ENCODE peak calls at places on chromosomes 16 and 17, in four cellular contexts. V is heart right ventricle, T is kidney, X is mesothelial cell of epicardium. E is an unnamed sample.

GRCh38 chr16:84839054-84839453 is 19.3 kb downstream of the CRISPLD2 start:
- DNase-seq in V (no peak), X (no peak), T (no peak), E (no peak)

GRCh38 chr17:47275245-47275984 is 21.8 kb downstream of the ITGB3 start:
- DNase-seq in X (peak; percentile 48), T (peak; percentile 93), V (peak; percentile 89), E (peak; percentile 91)

GRCh38 chr17:78408476-78409020 is 30.1 kb downstream of the PGS1 start:
- DNase-seq in X (no peak), T (peak; percentile 59), V (no peak), E (no peak)

GRCh38 chr17:2067559-2067958 is 12.7 kb downstream of the HIC1 start:
- DNase-seq in T (no peak), V (no peak), X (no peak), E (no peak)

GRCh38 chr17:1792495-1793446 is 30.9 kb downstream of the SERPINF1 start:
- DNase-seq in V (no peak), X (no peak), T (no peak), E (no peak)

GRCh38 chr17:80374732-80375118 is 40.2 kb upstream of the ENDOV start:
- DNase-seq in X (no peak), T (no peak), V (no peak), E (no peak)

GRCh38 chr17:37488009-37488604 is 1.6 kb upstream of the DUSP14 start:
- DNase-seq in T (no peak), V (peak; percentile 38), X (no peak), E (peak; percentile 94)

GRCh38 chr16:85202631-85203461 is 90.6 kb upstream of the CIBAR2 start:
- DNase-seq in V (peak; percentile 85), X (no peak), T (peak; percentile 93), E (peak; percentile 93)

GRCh38 chr16:84718-85452 is 6.9 kb downstream of the MPG start:
- DNase-seq in T (peak; percentile 93), V (peak; percentile 76), X (no peak), E (peak; percentile 71)

GRCh38 chr16:69481901-69482341 is 57.5 kb downstream of the CYB5B start:
- DNase-seq in V (peak; percentile 89), X (no peak), T (peak; percentile 95), E (peak; percentile 42)

GRCh38 chr17:5912927-5913565 is 157.1 kb upstream of the WSCD1 start:
- DNase-seq in T (no peak), X (no peak), V (no peak), E (no peak)

GRCh38 chr16:46720619-46721018 is 27.5 kb downstream of the MYLK3 start:
- DNase-seq in X (no peak), V (no peak), T (no peak), E (no peak)

GRCh38 chr17:38724337-38724988 is 5.7 kb upstream of the CISD3 start:
- DNase-seq in V (no peak), T (no peak), X (no peak), E (no peak)

GRCh38 chr17:46964315-46965265 is 14.5 kb downstream of the RPRML start:
- DNase-seq in X (no peak), V (no peak), T (peak; percentile 18), E (no peak)

GRCh38 chr17:65629234-65629690 is 67.8 kb upstream of the AXIN2 start:
- DNase-seq in T (no peak), X (no peak), V (no peak), E (no peak)

GRCh38 chr16:56637814-56638750 is at the start of gene MT1A:
- DNase-seq in T (peak; percentile 95), V (peak; percentile 78), X (no peak), E (no peak)

GRCh38 chr16:27273670-27274522 is 5.3 kb upstream of the NSMCE1 start:
- DNase-seq in T (no peak), V (no peak), X (no peak), E (no peak)

GRCh38 chr17:45705123-45706009 is 78.8 kb upstream of the CRHR1 start:
- DNase-seq in V (no peak), T (no peak), X (no peak), E (no peak)

GRCh38 chr17:16922386-16923096 is 49.4 kb downstream of the TNFRSF13B start:
- DNase-seq in X (no peak), T (no peak), V (no peak), E (no peak)
- TF ChIP-seq CTCF in X (no peak), T (no peak), V (no peak), E (no peak)

GRCh38 chr17:40354191-40355122 is 10.1 kb downstream of the GJD3 start:
- DNase-seq in T (peak; percentile 74), X (no peak), V (no peak), E (no peak)
- TF ChIP-seq CTCF in T (no peak), X (no peak), V (no peak), E (no peak)

DNA sequence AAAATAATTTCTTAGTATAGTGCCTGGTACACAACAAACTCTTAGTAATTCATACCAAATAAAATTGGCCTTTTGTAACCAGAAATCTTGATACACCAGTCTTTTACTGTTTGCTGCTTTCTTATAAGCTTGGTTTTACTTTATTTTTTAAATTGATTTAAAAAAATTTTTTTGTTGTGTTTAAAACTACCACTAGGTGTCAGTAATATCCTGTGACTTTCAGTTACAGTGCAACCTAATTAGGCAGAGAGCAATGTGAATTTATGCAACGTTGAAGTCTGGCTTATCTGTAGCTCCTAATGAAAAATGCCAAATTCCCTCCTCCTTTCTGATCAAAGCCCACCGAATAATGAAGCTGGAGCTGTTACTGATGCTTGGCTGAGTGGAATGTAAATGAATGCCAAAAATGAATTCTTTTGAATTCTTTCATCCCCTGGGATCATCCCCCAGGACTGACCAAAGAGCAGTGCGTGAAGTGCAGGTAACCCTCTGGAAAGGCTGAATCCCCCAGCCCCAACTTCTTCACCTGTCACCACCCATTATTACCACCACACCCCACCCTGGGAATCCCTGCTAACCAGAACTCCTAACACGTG is 3.8 kb downstream of the ERCC4 start:
- DNase-seq in T (no peak), V (no peak), X (no peak), E (peak; percentile 49)
- TF ChIP-seq CTCF in T (peak; percentile 36), V (peak; percentile 62), X (peak; percentile 85), E (peak; percentile 34)

DNA sequence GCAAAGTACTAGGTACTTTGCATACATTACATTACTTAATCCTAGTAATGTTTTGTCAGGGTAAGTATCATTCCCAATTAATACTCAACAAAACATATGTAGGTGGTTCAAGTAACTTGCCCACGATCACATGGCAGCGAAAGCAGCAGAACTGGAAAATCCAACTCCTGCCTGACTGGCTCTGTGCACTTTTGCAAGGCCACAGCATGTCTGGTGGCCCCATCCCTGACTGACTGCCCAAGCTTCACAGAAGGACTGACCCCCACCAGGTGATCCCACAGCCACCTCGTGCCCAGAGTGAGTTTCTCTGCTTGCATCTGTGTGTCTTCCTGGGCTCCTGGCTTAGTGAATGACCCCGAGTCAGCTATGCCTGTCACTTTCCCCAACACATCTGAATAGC is 11.4 kb downstream of the CNP start:
- DNase-seq in T (no peak), V (no peak), X (no peak), E (no peak)
- TF ChIP-seq CTCF in T (no peak), V (no peak), X (no peak), E (no peak)

GRCh38 chr17:50157891-50158290 is 7.4 kb upstream of the PPP1R9B start:
- DNase-seq in T (no peak), V (no peak), X (no peak), E (no peak)

GRCh38 chr17:50161911-50162288 is 3.9 kb upstream of the SGCA start:
- DNase-seq in V (no peak), X (no peak), T (peak; percentile 66), E (no peak)

GRCh38 chr17:50162466-50163254 is 3.1 kb upstream of the SGCA start:
- DNase-seq in X (no peak), T (no peak), V (no peak), E (no peak)

GRCh38 chr17:50163846-50164696 is 1.7 kb upstream of the SGCA start:
- DNase-seq in T (peak; percentile 68), X (no peak), V (peak; percentile 67), E (no peak)

GRCh38 chr17:50161023-50161910 is 4.5 kb upstream of the SGCA start:
- DNase-seq in X (peak; percentile 93), V (peak; percentile 93), T (peak; percentile 96), E (peak; percentile 73)
- TF ChIP-seq CTCF in X (peak; percentile 89), V (peak; percentile 88), T (peak; percentile 99), E (peak; percentile 83)

DNA sequence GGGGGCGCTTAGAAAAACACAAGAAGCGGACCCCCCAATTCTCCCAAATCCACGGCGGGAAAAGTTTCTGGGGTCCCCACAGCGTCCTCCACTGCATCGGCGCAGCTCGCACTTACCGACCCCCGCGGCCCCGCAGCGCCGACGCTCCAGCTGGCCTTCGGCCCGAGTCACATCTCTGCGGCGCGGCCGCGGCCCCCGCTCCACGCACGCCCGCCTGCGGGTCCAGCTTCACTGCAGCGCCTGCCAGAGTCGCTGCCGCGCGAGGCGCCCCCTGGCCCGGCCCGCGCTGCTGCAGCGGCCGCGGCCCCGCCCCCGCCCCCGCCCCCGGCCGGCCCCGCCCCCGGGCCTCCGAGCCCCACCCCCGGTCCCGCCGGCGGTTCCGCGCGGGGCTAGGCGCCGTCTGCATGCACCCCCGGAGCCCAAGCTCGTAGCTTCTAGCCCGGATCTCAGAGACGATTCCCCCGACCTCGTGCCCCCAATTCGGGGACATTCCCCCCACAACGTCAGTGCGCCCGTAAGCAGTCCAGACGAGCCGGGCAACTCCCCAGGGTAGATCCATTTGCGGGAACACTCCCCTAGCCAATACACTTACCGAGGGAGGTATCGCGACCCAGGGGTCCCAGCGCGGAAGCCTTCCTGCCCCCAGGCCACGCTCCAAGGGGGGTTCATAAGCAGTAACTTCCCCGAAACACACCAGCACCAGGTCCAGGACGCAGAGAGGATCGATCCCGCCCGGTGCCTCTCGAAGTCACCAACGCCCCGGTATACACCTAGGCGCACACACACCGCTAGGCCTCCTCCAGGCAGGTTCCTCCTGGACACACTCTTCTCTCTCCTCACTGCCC is at the start of gene GPRC5B:
- DNase-seq in V (peak; percentile 53), X (peak; percentile 59), T (peak; percentile 79), E (no peak)
- TF ChIP-seq CTCF in V (no peak), X (no peak), T (peak; percentile 23), E (peak; percentile 13)

GRCh38 chr16:2775317-2775716 is 1.8 kb downstream of the ELOB start:
- DNase-seq in X (no peak), T (no peak), V (no peak), E (no peak)

GRCh38 chr16:2771496-2772402 is 5.3 kb downstream of the ELOB start:
- DNase-seq in V (no peak), T (peak; percentile 57), X (no peak), E (no peak)

GRCh38 chr16:2774161-2774891 is 2.8 kb downstream of the ELOB start:
- DNase-seq in T (no peak), V (no peak), X (no peak), E (no peak)

GRCh38 chr16:2775765-2776499 is 1.1 kb downstream of the ELOB start:
- DNase-seq in T (no peak), V (no peak), X (no peak), E (no peak)

GRCh38 chr16:2773188-2773968 is 3.7 kb downstream of the ELOB start:
- DNase-seq in X (no peak), V (no peak), T (no peak), E (no peak)
- TF ChIP-seq CTCF in X (no peak), V (no peak), T (no peak), E (no peak)

GRCh38 chr16:3457434-3458252 is 14.2 kb downstream of the NAA60 start:
- DNase-seq in X (peak; percentile 90), T (peak; percentile 96), V (peak; percentile 87), E (peak; percentile 69)
- TF ChIP-seq CTCF in X (peak; percentile 46), T (peak; percentile 29), V (no peak), E (peak; percentile 35)

E was measured in AG09319.